ENCODE peak calls at places on chromosomes 13 and 19, in seven cellular contexts. G is ovary; Y is BE2C; X is Panc1; T is Peyer's patch; M is naive thymus-derived CD4-positive, alpha-beta T cell; N is body of pancreas. Z is an unnamed sample.

GRCh38 chr13:31012285-31013024 is 80.0 kb downstream of the TEX26 start:
- DNase-seq in N (no peak), T (no peak), G (no peak), X (no peak), Y (no peak), M (no peak), Z (no peak)

GRCh38 chr13:98443329-98443728 is 133.6 kb downstream of the STK24 start:
- DNase-seq in G (no peak), M (no peak), Y (peak; percentile 44), N (no peak), T (no peak), X (no peak), Z (no peak)

GRCh38 chr19:40521276-40521675 is 54.5 kb downstream of the SPTBN4 start:
- DNase-seq in N (no peak), Y (peak; percentile 37), T (no peak), X (no peak), G (no peak), M (no peak), Z (no peak)

GRCh38 chr13:100530645-100531044 is 57.9 kb downstream of the GGACT start:
- DNase-seq in G (no peak), T (no peak), Y (no peak), N (no peak), X (no peak), M (no peak), Z (no peak)

GRCh38 chr13:35840991-35841604 is 290.1 kb downstream of the DCLK1 start:
- DNase-seq in Y (no peak), G (no peak), T (no peak), X (no peak), N (no peak), M (no peak), Z (no peak)

GRCh38 chr13:30819136-30819875 is 84.0 kb downstream of the ALOX5AP start:
- DNase-seq in T (no peak), M (no peak), N (no peak), X (no peak), G (no peak), Y (no peak), Z (no peak)

GRCh38 chr13:51583469-51583874 is 790 bp upstream of the WDFY2 start:
- DNase-seq in N (no peak), M (no peak), G (no peak), Y (no peak), X (no peak), T (no peak), Z (no peak)

GRCh38 chr19:48274173-48274572 is 4.3 kb downstream of the ZNF114 start:
- DNase-seq in Y (no peak), N (no peak), M (no peak), X (no peak), G (no peak), T (no peak), Z (no peak)

GRCh38 chr19:2594319-2594718 is 108.2 kb downstream of the GNG7 start:
- DNase-seq in X (no peak), G (no peak), M (no peak), Y (no peak), T (no peak), N (no peak), Z (no peak)

DNA sequence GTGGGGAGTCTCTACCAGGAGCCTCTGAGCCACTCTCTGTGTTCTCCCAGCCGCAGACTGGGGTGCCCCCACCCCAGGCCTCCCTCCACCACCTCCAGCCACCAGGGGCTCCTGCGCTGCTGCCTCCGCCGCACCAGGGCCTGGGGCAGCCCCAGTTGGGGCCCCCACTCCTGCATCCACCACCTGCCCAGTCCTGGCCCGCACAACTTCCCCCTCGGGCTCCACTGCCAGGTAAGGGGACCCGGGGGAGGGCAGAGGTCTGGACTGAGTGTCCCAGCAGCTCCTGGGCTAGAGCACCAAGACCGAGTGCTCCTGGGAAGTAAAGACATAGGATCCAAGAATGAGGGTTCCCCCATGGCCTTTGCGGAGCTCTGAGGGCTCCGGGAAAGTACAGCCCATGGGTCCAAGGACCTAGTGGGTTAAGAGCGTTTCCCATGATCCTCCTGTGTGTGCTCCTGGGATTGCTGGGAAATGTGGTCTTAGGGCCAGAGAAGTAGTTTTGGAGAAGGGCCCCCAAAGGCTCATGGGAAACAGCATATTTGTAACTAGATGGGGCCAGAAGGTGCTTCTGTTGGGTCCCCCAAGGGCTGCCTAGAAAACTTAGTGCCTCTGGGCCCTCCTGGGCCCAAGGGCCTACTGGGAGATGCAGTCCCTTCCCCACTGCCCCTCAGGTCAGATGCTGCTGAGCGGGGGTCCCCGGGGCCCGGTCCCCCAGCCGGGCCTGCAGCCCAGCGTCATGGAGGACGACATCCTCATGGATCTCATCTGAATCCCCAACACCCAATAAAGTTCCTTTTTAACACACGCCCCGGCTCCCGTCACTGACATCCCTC is 14.6 kb upstream of the PTOV1 start:
- DNase-seq in N (no peak), Y (no peak), T (no peak), X (no peak), M (no peak), G (no peak), Z (no peak)
- H3K36me3 ChIP-seq in N (peaks cover 17% of the 10 kb centered on the region), Y (peaks cover 52% of the 10 kb centered on the region), T (peaks cover 77% of the 10 kb centered on the region), X (no peaks in the 10 kb centered on the region), M (peaks cover 71% of the 10 kb centered on the region), G (no peaks in the 10 kb centered on the region), Z (peaks cover 15% of the 10 kb centered on the region)

GRCh38 chr19:17469371-17470203 is 737 bp upstream of the SLC27A1 start:
- DNase-seq in Y (peak; percentile 96), G (peak; percentile 99), T (peak; percentile 99), M (peak; percentile 97), X (peak; percentile 82), N (peak; percentile 98), Z (peak; percentile 99)

GRCh38 chr19:17469092-17469370 is 1.3 kb upstream of the SLC27A1 start:
- DNase-seq in X (no peak), T (no peak), N (no peak), Y (no peak), M (no peak), G (no peak), Z (no peak)

GRCh38 chr19:17470204-17470841 is at the start of gene SLC27A1:
- DNase-seq in G (peak; percentile 99), X (no peak), M (peak; percentile 87), N (peak; percentile 98), Y (peak; percentile 100), T (peak; percentile 95), Z (peak; percentile 98)

GRCh38 chr19:17467471-17468301 is 2.6 kb upstream of the SLC27A1 start:
- DNase-seq in N (no peak), T (no peak), Y (no peak), M (no peak), G (no peak), X (no peak), Z (no peak)

DNA sequence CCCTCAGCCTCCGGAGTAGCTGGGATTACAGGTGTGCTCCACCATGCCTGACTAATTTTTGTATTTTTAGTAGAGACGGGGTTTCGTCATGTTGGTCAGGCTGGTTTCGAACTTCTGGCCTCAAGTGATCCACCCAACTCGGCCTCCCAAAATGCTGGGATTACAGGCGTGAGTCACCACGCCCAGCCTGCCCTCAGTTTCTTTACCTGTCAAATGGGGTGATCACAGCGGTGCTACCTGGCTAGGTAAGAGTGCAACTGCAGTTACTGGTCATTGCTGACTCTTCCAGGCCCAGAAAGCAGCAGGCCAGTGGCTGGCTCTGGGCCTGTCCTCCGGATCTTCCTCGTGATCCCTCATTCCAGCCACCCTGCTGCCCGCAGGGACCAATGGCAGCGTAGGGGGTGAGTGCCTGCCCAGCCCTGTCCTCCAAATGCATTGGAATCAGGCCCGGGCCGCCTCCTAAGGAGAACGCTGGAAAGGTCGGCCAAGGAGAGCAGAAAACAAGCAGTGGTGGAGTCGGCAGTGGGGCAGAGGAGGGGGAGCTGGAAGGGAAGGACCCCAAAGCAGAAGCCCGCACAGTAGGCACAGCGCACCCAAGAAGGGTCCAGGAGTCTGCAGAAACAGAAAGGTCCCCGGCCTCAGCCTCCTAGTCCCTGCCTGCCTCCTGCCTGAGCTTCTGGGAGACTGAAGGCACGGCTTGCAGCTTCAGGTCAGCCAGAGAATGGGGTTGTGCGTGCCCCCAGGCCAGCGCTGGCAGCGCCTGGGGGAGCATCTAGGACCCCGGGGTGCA is 1.8 kb upstream of the SLC27A1 start:
- DNase-seq in Y (no peak), G (peak; percentile 80), T (no peak), M (no peak), X (no peak), N (peak; percentile 51), Z (peak; percentile 73)
- H3K4me3 ChIP-seq in Y (peak overlapping the region; percentile 65), G (peak overlapping the region; percentile 90), T (peak overlapping the region; percentile 60), M (no peak overlapping the region), X (peak overlapping the region; percentile 58), N (no peak overlapping the region), Z (peak overlapping the region; percentile 18)

GRCh38 chr19:18143902-18144301 is 9.1 kb upstream of the PIK3R2 start:
- DNase-seq in X (no peak), M (no peak), G (no peak), N (no peak), T (no peak), Y (no peak), Z (no peak)

GRCh38 chr19:18147396-18147795 is 5.6 kb upstream of the PIK3R2 start:
- DNase-seq in Y (no peak), M (no peak), N (no peak), T (no peak), G (no peak), X (no peak), Z (no peak)

GRCh38 chr19:18144906-18145305 is 8.1 kb upstream of the PIK3R2 start:
- DNase-seq in M (no peak), X (no peak), N (no peak), Y (no peak), T (no peak), G (no peak), Z (no peak)

GRCh38 chr19:18145391-18145999 is 7.5 kb upstream of the PIK3R2 start:
- DNase-seq in M (no peak), G (no peak), X (no peak), Y (no peak), T (no peak), N (no peak), Z (no peak)

DNA sequence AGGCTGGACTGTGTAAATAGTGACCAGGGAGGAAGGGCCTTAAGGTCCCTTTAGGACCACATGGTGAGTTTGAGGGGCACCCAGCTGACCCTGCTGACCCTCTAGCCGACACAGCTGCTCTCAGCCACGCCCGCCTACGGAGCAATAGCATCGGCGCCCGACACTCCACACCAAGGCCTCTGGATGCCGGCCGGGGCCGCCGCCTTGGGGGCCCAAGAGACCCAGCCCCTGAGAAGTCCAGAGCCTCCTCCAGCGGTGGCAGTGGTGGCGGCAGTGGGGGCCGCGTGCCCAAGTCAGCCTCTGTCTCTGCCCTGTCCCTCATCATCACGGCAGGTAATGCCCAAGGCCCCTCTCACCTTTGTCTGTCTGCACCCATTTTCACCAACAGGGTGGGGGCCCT is 8.6 kb upstream of the PIK3R2 start:
- DNase-seq in M (no peak), G (no peak), T (no peak), Y (no peak), N (no peak), X (no peak), Z (no peak)
- H3K36me3 ChIP-seq in M (peaks cover 88% of the 10 kb centered on the region), G (no peaks in the 10 kb centered on the region), T (peaks cover 85% of the 10 kb centered on the region), Y (peaks cover 13% of the 10 kb centered on the region), N (peaks cover 50% of the 10 kb centered on the region), X (no peaks in the 10 kb centered on the region), Z (no peaks in the 10 kb centered on the region)

DNA sequence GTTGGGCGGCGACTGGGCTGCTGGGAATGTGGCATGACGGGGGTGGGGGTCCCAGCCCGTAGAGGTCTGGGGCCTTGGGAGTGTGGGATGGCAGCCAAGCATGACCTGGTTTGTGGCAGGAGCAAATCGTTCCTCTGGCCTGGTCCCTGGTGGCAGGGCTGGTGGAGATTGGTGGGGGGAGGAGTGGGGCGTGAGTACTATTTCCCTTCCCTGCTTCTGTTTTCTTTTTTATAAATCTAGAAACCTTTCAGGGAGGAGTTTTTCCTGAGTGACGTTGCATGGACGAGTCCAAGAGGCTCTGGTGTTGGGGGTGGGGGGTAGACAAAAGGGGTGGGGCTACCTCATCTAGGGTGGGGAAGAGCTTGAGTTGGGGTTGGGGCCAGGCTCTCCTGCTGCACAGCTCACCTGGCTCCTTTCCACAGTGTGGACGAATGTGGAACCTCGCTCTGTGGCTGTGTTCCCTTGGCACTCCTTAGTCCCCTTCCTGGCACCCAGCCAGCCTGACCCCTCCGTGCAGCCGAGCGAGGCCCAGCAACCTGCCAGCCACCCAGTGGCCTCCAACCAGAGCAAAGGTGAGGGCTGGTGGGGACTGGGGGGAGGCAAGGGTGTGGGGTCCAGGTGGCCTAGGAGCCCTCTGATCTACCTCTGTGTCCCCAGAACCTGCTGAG is 15.4 kb upstream of the PRR19 start:
- DNase-seq in Y (peak; percentile 82), N (peak; percentile 74), X (no peak), M (no peak), G (peak; percentile 85), T (no peak), Z (no peak)
- H3K4me3 ChIP-seq in Y (peak overlapping the region; percentile 68), N (no peak overlapping the region), X (no peak overlapping the region), M (no peak overlapping the region), G (peak overlapping the region; percentile 17), T (no peak overlapping the region), Z (no peak overlapping the region)

Z was measured in lung.